ENCODE peak calls at places on chromosomes 7 and 10, in six cellular contexts. Y is ELF-1, R is NCI-H2171, S is astrocyte, C is SJSA1, I is fibroblast of the conjunctiva. P is an unnamed sample.

GRCh38 chr10:66273966-66274519 is 651.8 kb upstream of the LRRTM3 start:
- DNase-seq in Y (no peak), R (no peak), I (no peak), S (no peak), C (no peak), P (no peak)

GRCh38 chr10:70890917-70891431 is 2.6 kb upstream of the PCBD1 start:
- DNase-seq in C (no peak), R (no peak), I (no peak), Y (peak), S (no peak), P (peak)

GRCh38 chr7:99038086-99038855 is 105.6 kb downstream of the SMURF1 start:
- DNase-seq in R (no peak), I (no peak), C (no peak), Y (no peak), S (no peak), P (no peak)

GRCh38 chr10:80498833-80499671 is 38.6 kb upstream of the SH2D4B start:
- DNase-seq in C (peak), S (peak), R (no peak), I (peak), Y (peak), P (peak)

GRCh38 chr10:44961231-44961571 is 1.6 kb downstream of the RASSF4 start:
- DNase-seq in I (no peak), S (no peak), R (no peak), Y (no peak), C (peak), P (peak)

GRCh38 chr7:40148671-40149070 is 13.9 kb downstream of the SUGCT start:
- DNase-seq in R (no peak), I (no peak), Y (no peak), S (no peak), C (no peak), P (no peak)

GRCh38 chr10:62805139-62806092 is 896 bp downstream of the ADO start:
- DNase-seq in S (peak), C (no peak), Y (peak), I (no peak), R (no peak), P (peak)

GRCh38 chr7:57432583-57432982 is 17.4 kb upstream of the ZNF716 start:
- DNase-seq in R (no peak), C (no peak), S (no peak), Y (no peak), I (no peak), P (no peak)

GRCh38 chr10:78559514-78560392 is 509.0 kb upstream of the ZMIZ1 start:
- DNase-seq in Y (peak), I (no peak), R (peak), C (no peak), S (no peak), P (no peak)

GRCh38 chr10:124701038-124701365 is 43.2 kb downstream of the FAM53B start:
- DNase-seq in S (no peak), I (no peak), R (no peak), Y (no peak), C (no peak), P (peak)

GRCh38 chr7:149497467-149498261 is at the start of gene ZNF746:
- DNase-seq in R (peak), S (peak), Y (peak), I (peak), C (peak), P (peak)

GRCh38 chr7:37016073-37016878 is 292.0 kb upstream of the AOAH start:
- DNase-seq in C (no peak), S (no peak), R (no peak), Y (no peak), I (no peak), P (no peak)

P was measured in posterior cingulate gyrus.